ENCODE peak calls at places on chromosomes 5 and 9, in five cellular contexts. G, J, S, E and Q are unnamed samples.

GRCh38 chr9:33044677-33045282 is 19.7 kb downstream of the DNAJA1 start:
- DNase-seq in G (no peak), J (peak), S (no peak), E (no peak), Q (no peak)

GRCh38 chr5:148951612-148952011 is 111.2 kb downstream of the SH3TC2 start:
- DNase-seq in G (no peak), J (no peak), S (no peak), E (no peak), Q (no peak)

GRCh38 chr5:55634204-55634785 is 77.8 kb downstream of the SLC38A9 start:
- DNase-seq in G (no peak), J (no peak), S (no peak), E (no peak), Q (peak)

GRCh38 chr5:68648944-68649874 is 433.7 kb downstream of the PIK3R1 start:
- DNase-seq in G (no peak), J (no peak), S (no peak), E (no peak), Q (no peak)

GRCh38 chr9:78235296-78235770 is 542 bp upstream of the CEP78 start:
- DNase-seq in G (no peak), J (peak), S (no peak), E (no peak), Q (no peak)

GRCh38 chr5:61450170-61450815 is 118.2 kb downstream of the ZSWIM6 start:
- DNase-seq in G (no peak), J (no peak), S (no peak), E (no peak), Q (no peak)

GRCh38 chr5:4228708-4229107 is 633.1 kb downstream of the IRX1 start:
- DNase-seq in G (no peak), J (no peak), S (no peak), E (no peak), Q (no peak)

GRCh38 chr5:168214886-168215285 is 76.6 kb upstream of the WWC1 start:
- DNase-seq in G (no peak), J (no peak), S (no peak), E (no peak), Q (no peak)

GRCh38 chr5:15520856-15521255 is 20.9 kb downstream of the FBXL7 start:
- DNase-seq in G (no peak), J (no peak), S (no peak), E (no peak), Q (no peak)

GRCh38 chr9:98851730-98852462 is 44.4 kb downstream of the GALNT12 start:
- DNase-seq in G (no peak), J (no peak), S (no peak), E (no peak), Q (no peak)

GRCh38 chr5:148368299-148368698 is 15.5 kb upstream of the FBXO38 start:
- DNase-seq in G (no peak), J (no peak), S (no peak), E (no peak), Q (no peak)

GRCh38 chr9:130745829-130746228 is 52.2 kb downstream of the EXOSC2 start:
- DNase-seq in G (no peak), J (no peak), S (no peak), E (no peak), Q (no peak)

GRCh38 chr9:115957571-115957970 is 196.0 kb upstream of the PAPPA start:
- DNase-seq in G (no peak), J (no peak), S (no peak), E (no peak), Q (no peak)

GRCh38 chr9:91001146-91001611 is 199.6 kb downstream of the SYK start:
- DNase-seq in G (no peak), J (peak), S (no peak), E (no peak), Q (no peak)

GRCh38 chr5:169095410-169095772 is 205.5 kb downstream of the SLIT3 start:
- DNase-seq in G (no peak), J (no peak), S (no peak), E (no peak), Q (no peak)

GRCh38 chr5:109620651-109621050 is 69.1 kb upstream of the MAN2A1 start:
- DNase-seq in G (no peak), J (no peak), S (no peak), E (no peak), Q (no peak)

GRCh38 chr9:35962126-35962906 is 4.4 kb upstream of the OR2S2 start:
- DNase-seq in G (no peak), J (peak), S (peak), E (no peak), Q (peak)

GRCh38 chr5:181221792-181222629 is 1.1 kb upstream of the TRIM41 start:
- DNase-seq in G (no peak), J (peak), S (peak), E (peak), Q (peak)

GRCh38 chr5:135116146-135116545 is 82.1 kb upstream of the PITX1 start:
- DNase-seq in G (no peak), J (no peak), S (peak), E (no peak), Q (peak)

GRCh38 chr9:79581794-79582193 is 10.0 kb downstream of the TLE4 start:
- DNase-seq in G (no peak), J (no peak), S (no peak), E (no peak), Q (no peak)

GRCh38 chr5:177117441-177118045 is 16.0 kb upstream of the NSD1 start:
- DNase-seq in G (no peak), J (no peak), S (no peak), E (no peak), Q (no peak)

GRCh38 chr5:133952729-133953567 is 15.5 kb downstream of the C5orf15 start:
- DNase-seq in G (no peak), J (no peak), S (no peak), E (no peak), Q (peak)

GRCh38 chr5:94901071-94901979 is 282.9 kb downstream of the SLF1 start:
- DNase-seq in G (no peak), J (no peak), S (no peak), E (no peak), Q (no peak)

GRCh38 chr5:40284863-40285262 is 394.9 kb upstream of the PTGER4 start:
- DNase-seq in G (no peak), J (no peak), S (no peak), E (no peak), Q (no peak)

GRCh38 chr5:168683247-168683926 is 104.2 kb upstream of the PANK3 start:
- DNase-seq in G (no peak), J (no peak), S (no peak), E (no peak), Q (no peak)

GRCh38 chr9:68540712-68541535 is at the start of gene TMEM252:
- DNase-seq in G (no peak), J (no peak), S (no peak), E (no peak), Q (no peak)

GRCh38 chr5:54517174-54517511 is 416 bp upstream of the SNX18 start:
- DNase-seq in G (no peak), J (no peak), S (no peak), E (no peak), Q (no peak)

GRCh38 chr9:101027733-101028345 is 688 bp upstream of the PLPPR1 start:
- DNase-seq in G (no peak), J (no peak), S (no peak), E (no peak), Q (no peak)

GRCh38 chr5:126339215-126339805 is 83.9 kb upstream of the GRAMD2B start:
- DNase-seq in G (peak), J (peak), S (no peak), E (no peak), Q (peak)

GRCh38 chr9:98318834-98319478 is 63.5 kb upstream of the TBC1D2 start:
- DNase-seq in G (no peak), J (no peak), S (no peak), E (no peak), Q (no peak)

GRCh38 chr5:33649801-33650482 is 209.2 kb downstream of the TARS1 start:
- DNase-seq in G (no peak), J (no peak), S (no peak), E (no peak), Q (no peak)

GRCh38 chr5:154378134-154378533 is 67.7 kb upstream of the SAP30L start:
- DNase-seq in G (no peak), J (no peak), S (no peak), E (no peak), Q (no peak)

GRCh38 chr5:181259283-181259682 is 1.7 kb downstream of the TRIM52 start:
- DNase-seq in G (no peak), J (no peak), S (no peak), E (no peak), Q (no peak)

GRCh38 chr9:98935064-98935463 is 8.6 kb upstream of the COL15A1 start:
- DNase-seq in G (no peak), J (no peak), S (no peak), E (no peak), Q (no peak)

GRCh38 chr5:154176191-154176590 is 14.3 kb upstream of the GALNT10 start:
- DNase-seq in G (no peak), J (no peak), S (no peak), E (no peak), Q (no peak)